ENCODE peak calls at places on chromosomes 3 and 15, in ten cellular contexts. Q, P, M, D, V, E, L, G, C and Y are unnamed samples.

GRCh38 chr3:152957488-152957887 is 122.6 kb downstream of the P2RY1 start:
- DNase-seq in Q (no peak), P (no peak), M (no peak), D (no peak), V (no peak), E (no peak), L (no peak), G (no peak), C (no peak), Y (no peak)

GRCh38 chr3:147655236-147655635 is 246.1 kb downstream of the ZIC1 start:
- DNase-seq in Q (no peak), P (no peak), M (no peak), D (no peak), V (no peak), E (no peak), L (no peak), G (peak; percentile 8), C (no peak), Y (no peak)

GRCh38 chr15:68642491-68642845 is 63.7 kb downstream of the CORO2B start:
- DNase-seq in Q (no peak), P (no peak), M (peak; percentile 47), D (no peak), V (peak; percentile 47), E (no peak), L (no peak), G (no peak), C (no peak), Y (peak; percentile 28)

GRCh38 chr3:112005091-112005672 is 6.5 kb downstream of the TAGLN3 start:
- DNase-seq in Q (no peak), P (no peak), M (no peak), D (no peak), V (no peak), E (no peak), L (no peak), G (no peak), C (no peak), Y (no peak)

GRCh38 chr3:47874913-47875312 is 72.0 kb downstream of the DHX30 start:
- DNase-seq in Q (no peak), P (no peak), M (no peak), D (no peak), V (no peak), E (no peak), L (no peak), G (no peak), C (no peak), Y (no peak)

GRCh38 chr3:120559228-120560061 is 36.7 kb upstream of the NDUFB4 start:
- DNase-seq in Q (peak; percentile 2), P (peak; percentile 79), M (peak; percentile 71), D (peak; percentile 62), V (no peak), E (peak; percentile 51), L (peak; percentile 26), G (peak; percentile 59), C (no peak), Y (peak; percentile 79)

GRCh38 chr3:195065142-195065863 is 205.7 kb downstream of the XXYLT1 start:
- DNase-seq in Q (no peak), P (no peak), M (no peak), D (peak; percentile 55), V (peak; percentile 60), E (no peak), L (no peak), G (no peak), C (no peak), Y (no peak)

GRCh38 chr3:100040846-100041245 is 73.5 kb downstream of the FILIP1L start:
- DNase-seq in Q (no peak), P (no peak), M (no peak), D (no peak), V (no peak), E (peak; percentile 62), L (no peak), G (peak; percentile 74), C (no peak), Y (no peak)

GRCh38 chr15:58701376-58701775 is 48.1 kb downstream of the ADAM10 start:
- DNase-seq in Q (no peak), P (no peak), M (no peak), D (no peak), V (no peak), E (peak; percentile 86), L (no peak), G (no peak), C (no peak), Y (no peak)

GRCh38 chr15:76313731-76314130 is 2.5 kb upstream of the ETFA start:
- DNase-seq in Q (no peak), P (no peak), M (no peak), D (no peak), V (no peak), E (no peak), L (no peak), G (no peak), C (no peak), Y (no peak)

GRCh38 chr3:184110316-184110725 is 13.5 kb downstream of the HTR3E start:
- DNase-seq in Q (no peak), P (peak; percentile 29), M (no peak), D (no peak), V (no peak), E (peak; percentile 19), L (no peak), G (peak; percentile 6), C (no peak), Y (no peak)

GRCh38 chr3:125032100-125032643 is 23.6 kb downstream of the HEG1 start:
- DNase-seq in Q (no peak), P (peak; percentile 33), M (no peak), D (peak; percentile 18), V (no peak), E (peak; percentile 90), L (no peak), G (peak; percentile 67), C (no peak), Y (no peak)

GRCh38 chr15:45377630-45378148 is 655 bp downstream of the GATM start:
- DNase-seq in Q (no peak), P (no peak), M (peak; percentile 68), D (peak; percentile 39), V (peak; percentile 65), E (no peak), L (no peak), G (no peak), C (no peak), Y (peak; percentile 35)

GRCh38 chr3:29381595-29381994 is 100.7 kb downstream of the RBMS3 start:
- DNase-seq in Q (no peak), P (peak; percentile 34), M (no peak), D (no peak), V (no peak), E (peak; percentile 47), L (no peak), G (no peak), C (no peak), Y (no peak)

GRCh38 chr3:157132341-157132740 is 27.6 kb downstream of the CCNL1 start:
- DNase-seq in Q (no peak), P (no peak), M (no peak), D (no peak), V (no peak), E (no peak), L (no peak), G (no peak), C (no peak), Y (no peak)

GRCh38 chr3:79491029-79491634 is 276.7 kb downstream of the ROBO1 start:
- DNase-seq in Q (no peak), P (no peak), M (no peak), D (no peak), V (no peak), E (peak; percentile 2), L (no peak), G (peak; percentile 12), C (no peak), Y (no peak)

GRCh38 chr3:142963266-142964149 is at the start of gene PAQR9:
- DNase-seq in Q (no peak), P (no peak), M (no peak), D (peak; percentile 33), V (peak; percentile 60), E (no peak), L (no peak), G (peak; percentile 24), C (peak; percentile 21), Y (no peak)

GRCh38 chr3:42061711-42062408 is 29.3 kb upstream of the TRAK1 start:
- DNase-seq in Q (no peak), P (no peak), M (no peak), D (peak; percentile 74), V (no peak), E (peak; percentile 83), L (peak; percentile 63), G (peak; percentile 92), C (no peak), Y (no peak)

GRCh38 chr3:127698264-127699097 is 25.7 kb downstream of the ABTB1 start:
- DNase-seq in Q (no peak), P (no peak), M (peak; percentile 56), D (no peak), V (peak; percentile 42), E (no peak), L (no peak), G (no peak), C (no peak), Y (peak; percentile 17)

GRCh38 chr15:79824321-79824720 is 72.5 kb downstream of the MTHFS start:
- DNase-seq in Q (no peak), P (no peak), M (no peak), D (no peak), V (no peak), E (no peak), L (no peak), G (no peak), C (no peak), Y (no peak)

GRCh38 chr3:42456211-42456610 is 45.8 kb upstream of the LYZL4 start:
- DNase-seq in Q (no peak), P (no peak), M (no peak), D (no peak), V (no peak), E (no peak), L (no peak), G (no peak), C (no peak), Y (no peak)

GRCh38 chr3:197103766-197104165 is 74.1 kb upstream of the MELTF start:
- DNase-seq in Q (no peak), P (no peak), M (no peak), D (no peak), V (no peak), E (peak; percentile 89), L (peak; percentile 20), G (no peak), C (no peak), Y (no peak)

GRCh38 chr15:87871738-87872315 is 384.7 kb downstream of the NTRK3 start:
- DNase-seq in Q (no peak), P (no peak), M (no peak), D (no peak), V (no peak), E (peak; percentile 8), L (no peak), G (peak; percentile 25), C (no peak), Y (no peak)

GRCh38 chr3:172213168-172213567 is 173.8 kb downstream of the FNDC3B start:
- DNase-seq in Q (no peak), P (no peak), M (no peak), D (no peak), V (no peak), E (peak; percentile 99), L (no peak), G (peak; percentile 71), C (no peak), Y (no peak)

GRCh38 chr15:75397494-75397893 is 29.1 kb upstream of the MAN2C1 start:
- DNase-seq in Q (no peak), P (no peak), M (no peak), D (no peak), V (no peak), E (no peak), L (no peak), G (no peak), C (no peak), Y (no peak)

GRCh38 chr15:26176831-26177230 is 313.7 kb upstream of the ATP10A start:
- DNase-seq in Q (no peak), P (no peak), M (no peak), D (no peak), V (no peak), E (no peak), L (no peak), G (no peak), C (no peak), Y (no peak)

GRCh38 chr15:67370206-67370954 is 115.8 kb downstream of the IQCH start:
- DNase-seq in Q (no peak), P (no peak), M (no peak), D (no peak), V (no peak), E (no peak), L (no peak), G (no peak), C (no peak), Y (no peak)

GRCh38 chr15:91488452-91488851 is 365.1 kb upstream of the SLCO3A1 start:
- DNase-seq in Q (no peak), P (no peak), M (no peak), D (no peak), V (no peak), E (no peak), L (no peak), G (no peak), C (no peak), Y (no peak)